ENCODE peak calls at places on chromosomes 12 and 14, in five cellular contexts. T is HCT116, H is H1, P is K562, L is SK-N-SH. U is an unnamed sample.

GRCh38 chr12:109927622-109928021 is 27.5 kb downstream of the TCHP start:
- DNase-seq in H (no peak), P (peak; percentile 66), T (peak; percentile 28), L (peak; percentile 75), U (peak; percentile 64)

GRCh38 chr14:55138091-55138490 is 9.0 kb downstream of the LGALS3 start:
- DNase-seq in H (no peak), T (no peak), L (no peak), P (no peak), U (no peak)

GRCh38 chr14:51957950-51958349 is 31.4 kb upstream of the RTRAF start:
- DNase-seq in L (no peak), H (no peak), P (no peak), T (no peak), U (no peak)

GRCh38 chr12:7083125-7083524 is 9.1 kb downstream of the C1R start:
- DNase-seq in H (no peak), L (no peak), P (no peak), T (no peak), U (no peak)

GRCh38 chr12:2892246-2892645 is 1.6 kb downstream of the TULP3 start:
- DNase-seq in L (no peak), T (no peak), P (no peak), H (no peak), U (no peak)

GRCh38 chr12:117404203-117404853 is 42.9 kb upstream of the NOS1 start:
- DNase-seq in L (no peak), H (no peak), T (no peak), P (no peak), U (no peak)

GRCh38 chr12:77751939-77752338 is 78.8 kb upstream of the NAV3 start:
- DNase-seq in L (no peak), T (no peak), P (no peak), H (no peak), U (no peak)

GRCh38 chr12:38921025-38921677 is 15.8 kb upstream of the CPNE8 start:
- DNase-seq in P (peak; percentile 17), T (peak; percentile 69), L (peak; percentile 25), H (no peak), U (peak; percentile 33)

GRCh38 chr12:28879379-28879778 is 269.7 kb upstream of the FAR2 start:
- DNase-seq in T (no peak), H (no peak), L (no peak), P (no peak), U (no peak)

GRCh38 chr12:28876423-28876822 is 272.7 kb upstream of the FAR2 start:
- DNase-seq in P (no peak), T (no peak), H (no peak), L (no peak), U (no peak)

GRCh38 chr12:28874758-28875157 is 274.3 kb upstream of the FAR2 start:
- DNase-seq in L (no peak), T (no peak), H (no peak), P (no peak), U (no peak)

GRCh38 chr12:28882444-28882843 is 266.6 kb upstream of the FAR2 start:
- DNase-seq in T (no peak), L (no peak), H (no peak), P (no peak), U (no peak)

GRCh38 chr12:28878629-28879028 is 270.4 kb upstream of the FAR2 start:
- DNase-seq in P (no peak), T (no peak), H (no peak), L (peak; percentile 16), U (no peak)
- TF ChIP-seq JUND in P (no peak), T (no peak), H (no peak), L (no peak), U (no peak)

DNA sequence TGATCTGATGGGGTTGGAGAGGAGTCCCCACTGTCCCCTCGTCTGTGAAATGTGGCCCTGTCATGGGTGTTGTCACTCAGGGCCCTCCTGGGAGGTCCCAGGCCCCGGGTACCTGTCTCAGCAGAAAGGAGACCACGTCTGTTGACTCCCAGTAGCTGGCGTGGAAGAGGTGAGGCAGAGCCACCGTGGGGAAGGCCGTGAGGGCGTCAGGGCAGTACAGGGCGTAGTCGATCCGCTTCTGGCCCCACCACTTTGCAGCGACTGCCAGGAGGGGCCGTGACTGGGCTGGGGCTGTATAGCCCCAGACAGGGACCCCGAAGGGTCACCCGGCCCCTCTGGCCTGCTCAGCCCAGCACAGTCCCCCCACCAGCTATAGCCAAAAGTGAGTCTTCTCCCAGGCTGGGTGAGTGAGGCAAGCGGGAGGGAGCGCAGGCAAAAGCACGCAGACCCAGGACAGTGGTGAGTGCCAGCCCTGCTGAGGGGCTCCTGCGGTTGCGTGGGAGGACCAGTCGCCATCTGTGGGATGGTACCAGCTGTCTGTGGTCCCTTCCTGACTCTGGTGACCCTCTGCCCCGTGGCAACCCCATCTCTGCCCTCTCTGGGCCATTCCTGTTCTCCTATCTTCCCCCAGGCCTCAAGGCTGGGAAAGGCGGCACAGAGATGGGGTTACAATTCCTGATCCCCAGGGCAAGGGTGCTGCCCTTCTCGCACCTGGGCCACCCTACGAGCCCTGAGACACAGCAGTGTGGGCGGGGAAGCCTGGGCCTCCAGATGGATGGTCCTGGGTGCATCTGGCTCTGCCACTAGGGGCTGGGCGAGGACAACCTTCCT is 8.3 kb downstream of the ARL6IP4 start:
- DNase-seq in P (no peak), H (no peak), L (no peak), T (no peak), U (no peak)
- TF ChIP-seq JUND in P (no peak), H (no peak), L (no peak), T (no peak), U (no peak)

DNA sequence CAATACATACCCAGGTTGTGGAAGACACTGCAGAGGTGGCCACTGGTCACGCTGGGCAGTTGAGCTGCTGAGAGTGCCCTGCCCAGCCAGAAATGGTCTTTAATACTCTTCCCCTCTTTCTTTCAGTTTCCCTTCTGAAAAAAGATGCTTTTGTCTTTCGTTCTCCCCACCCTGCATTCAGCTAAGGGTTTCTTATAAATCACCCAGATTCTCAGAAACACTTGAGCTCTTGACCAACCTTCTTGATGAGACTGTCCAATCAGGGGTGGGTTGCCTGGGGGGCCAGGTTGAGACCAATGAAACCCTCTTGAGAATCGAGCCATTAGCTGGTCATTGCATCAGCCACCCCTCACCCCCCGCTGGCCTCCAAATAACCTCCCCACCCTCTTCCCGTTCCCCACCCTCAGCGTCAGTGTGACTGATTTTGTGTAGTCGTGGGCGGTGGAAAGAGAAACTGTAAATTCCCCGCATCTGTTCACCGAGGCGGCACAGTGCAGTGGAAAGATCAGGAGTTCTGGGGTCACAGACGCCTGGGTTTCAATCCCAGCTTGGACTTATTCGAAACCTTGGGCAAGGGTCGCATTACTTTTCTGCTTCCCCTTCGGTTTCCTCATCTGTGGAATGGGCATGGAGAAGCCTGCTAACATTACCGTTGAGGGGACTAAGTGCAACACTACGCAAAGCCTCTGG is 52.3 kb downstream of the SLC25A47 start:
- DNase-seq in T (peak; percentile 52), P (peak; percentile 59), H (peak; percentile 49), L (peak; percentile 60), U (no peak)
- TF ChIP-seq JUND in T (no peak), P (peak; percentile 60), H (no peak), L (no peak), U (no peak)

GRCh38 chr14:70257526-70257925 is 68.8 kb upstream of the SLC8A3 start:
- DNase-seq in P (peak; percentile 50), T (peak; percentile 60), L (no peak), H (peak; percentile 34), U (no peak)

GRCh38 chr14:70259420-70259819 is 70.7 kb upstream of the SLC8A3 start:
- DNase-seq in L (no peak), T (no peak), H (no peak), P (no peak), U (no peak)

DNA sequence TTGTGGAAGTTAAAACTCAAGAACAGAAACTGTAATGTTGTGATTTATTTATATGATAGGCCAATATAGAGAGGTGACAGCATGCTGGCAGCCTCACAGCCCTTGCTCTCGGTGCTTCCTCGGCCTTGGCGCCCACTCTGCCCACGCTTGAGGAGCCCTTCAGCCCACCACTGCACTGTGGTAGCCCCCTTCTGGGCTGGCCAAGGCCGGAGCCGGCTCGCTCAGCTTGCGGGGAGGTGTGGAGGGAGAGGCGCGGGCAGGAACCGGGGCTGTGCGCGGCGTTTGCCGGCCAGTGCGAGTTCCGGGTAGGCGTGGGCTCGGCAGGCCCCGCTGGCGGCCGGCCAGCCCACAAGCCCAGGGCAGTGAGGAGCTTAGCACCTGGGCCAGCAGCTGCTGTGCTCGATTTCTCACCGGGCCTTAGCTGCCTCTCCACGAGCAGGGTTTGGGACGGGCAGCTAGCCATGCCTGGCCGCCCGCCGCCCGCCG is 65.8 kb upstream of the SLC8A3 start:
- DNase-seq in H (no peak), T (no peak), P (peak; percentile 8), L (peak; percentile 78), U (peak; percentile 30)
- TF ChIP-seq JUND in H (no peak), T (no peak), P (no peak), L (no peak), U (no peak)